ENCODE peak calls at places on chromosomes 7 and 10, in six cellular contexts. J is HCT116, H is GM12878, K is K562, G is H1, V is WTC11. E is an unnamed sample.

GRCh38 chr7:99314504-99314903 is 11.2 kb upstream of the ARPC1A start:
- DNase-seq in K (no peak), J (no peak), G (no peak), H (peak; percentile 15), V (no peak), E (no peak)

GRCh38 chr10:122500194-122500593 is 38.8 kb downstream of the HTRA1 start:
- DNase-seq in K (no peak), G (no peak), H (no peak), J (no peak), V (no peak), E (no peak)

GRCh38 chr7:5643280-5643679 is 138.2 kb downstream of the RNF216 start:
- DNase-seq in V (peak; percentile 32), J (no peak), H (no peak), G (no peak), K (no peak), E (no peak)

GRCh38 chr10:49742683-49743463 is 19.2 kb downstream of the OGDHL start:
- DNase-seq in V (no peak), G (no peak), H (no peak), J (no peak), K (no peak), E (no peak)

GRCh38 chr7:111499027-111499426 is 63.3 kb downstream of the IMMP2L start:
- DNase-seq in G (no peak), J (peak; percentile 7), V (no peak), H (no peak), K (peak; percentile 46), E (peak; percentile 28)

GRCh38 chr7:136179829-136180721 is 202.9 kb upstream of the MTPN start:
- DNase-seq in H (no peak), V (no peak), J (no peak), K (no peak), G (no peak), E (no peak)

GRCh38 chr7:133434246-133434865 is 181.5 kb downstream of the EXOC4 start:
- DNase-seq in J (no peak), K (peak; percentile 46), H (no peak), G (no peak), V (no peak), E (peak; percentile 24)

GRCh38 chr7:26201261-26202018 is at the start of gene CBX3:
- DNase-seq in K (peak; percentile 93), V (peak; percentile 96), J (peak; percentile 69), H (peak; percentile 73), G (peak; percentile 91), E (peak; percentile 83)

GRCh38 chr7:74587435-74588126 is 69.9 kb upstream of the GTF2I start:
- DNase-seq in V (peak; percentile 64), K (peak; percentile 87), H (peak; percentile 70), J (no peak), G (no peak), E (no peak)

GRCh38 chr10:36515313-36515712 is 610.1 kb upstream of the ANKRD30A start:
- DNase-seq in G (no peak), K (no peak), H (no peak), J (no peak), V (no peak), E (no peak)

GRCh38 chr7:130152270-130153141 is 52.7 kb downstream of the TMEM209 start:
- DNase-seq in G (no peak), H (no peak), V (no peak), J (no peak), K (peak; percentile 20), E (no peak)

GRCh38 chr10:33335800-33336605 is 1.5 kb upstream of the NRP1 start:
- DNase-seq in H (no peak), K (no peak), J (no peak), V (peak; percentile 36), G (no peak), E (no peak)

GRCh38 chr10:5349362-5349761 is 15.4 kb upstream of the UCN3 start:
- DNase-seq in G (no peak), K (no peak), V (no peak), J (no peak), H (no peak), E (no peak)

GRCh38 chr10:86535057-86535882 is 13.7 kb upstream of the WAPL start:
- DNase-seq in G (no peak), J (peak; percentile 31), K (peak; percentile 86), V (peak; percentile 75), H (no peak), E (peak; percentile 38)

GRCh38 chr7:27708485-27708884 is 31.5 kb upstream of the TAX1BP1 start:
- DNase-seq in H (no peak), V (no peak), G (no peak), J (no peak), K (no peak), E (no peak)

GRCh38 chr10:48476279-48476982 is 128.4 kb downstream of the ARHGAP22 start:
- DNase-seq in H (no peak), J (no peak), K (no peak), V (no peak), G (no peak), E (no peak)

GRCh38 chr10:95262763-95263518 is 27.9 kb downstream of the PDLIM1 start:
- DNase-seq in J (no peak), K (no peak), V (no peak), H (no peak), G (no peak), E (peak; percentile 81)
- TF ChIP-seq ATF3 in J (no peak), K (no peak), V (no peak), H (no peak), G (no peak), E (no peak)

GRCh38 chr7:151819826-151820225 is 57.1 kb downstream of the PRKAG2 start:
- DNase-seq in K (no peak), G (no peak), J (no peak), H (no peak), V (no peak), E (no peak)
- TF ChIP-seq ATF3 in K (no peak), G (no peak), J (no peak), H (no peak), V (no peak), E (no peak)

GRCh38 chr10:8042864-8043568 is 11.5 kb upstream of the GATA3 start:
- DNase-seq in K (no peak), H (no peak), V (no peak), J (no peak), G (no peak), E (no peak)

GRCh38 chr10:8043569-8044306 is 10.8 kb upstream of the GATA3 start:
- DNase-seq in H (no peak), V (peak; percentile 73), K (no peak), J (no peak), G (no peak), E (no peak)

GRCh38 chr10:8040651-8041050 is 13.8 kb upstream of the GATA3 start:
- DNase-seq in J (no peak), K (no peak), G (no peak), H (no peak), V (no peak), E (no peak)

GRCh38 chr10:8041284-8042031 is 13.0 kb upstream of the GATA3 start:
- DNase-seq in G (no peak), H (no peak), K (no peak), V (no peak), J (no peak), E (no peak)

GRCh38 chr10:8042032-8042863 is 12.2 kb upstream of the GATA3 start:
- DNase-seq in J (no peak), H (no peak), K (no peak), G (no peak), V (no peak), E (no peak)
- TF ChIP-seq ATF3 in J (no peak), H (no peak), K (no peak), G (no peak), V (no peak), E (no peak)

GRCh38 chr10:27959093-27959715 is 39.7 kb downstream of the ODAD2 start:
- DNase-seq in J (no peak), G (no peak), V (no peak), K (no peak), H (no peak), E (no peak)
- TF ChIP-seq ATF3 in J (no peak), G (no peak), V (no peak), K (no peak), H (no peak), E (no peak)

DNA sequence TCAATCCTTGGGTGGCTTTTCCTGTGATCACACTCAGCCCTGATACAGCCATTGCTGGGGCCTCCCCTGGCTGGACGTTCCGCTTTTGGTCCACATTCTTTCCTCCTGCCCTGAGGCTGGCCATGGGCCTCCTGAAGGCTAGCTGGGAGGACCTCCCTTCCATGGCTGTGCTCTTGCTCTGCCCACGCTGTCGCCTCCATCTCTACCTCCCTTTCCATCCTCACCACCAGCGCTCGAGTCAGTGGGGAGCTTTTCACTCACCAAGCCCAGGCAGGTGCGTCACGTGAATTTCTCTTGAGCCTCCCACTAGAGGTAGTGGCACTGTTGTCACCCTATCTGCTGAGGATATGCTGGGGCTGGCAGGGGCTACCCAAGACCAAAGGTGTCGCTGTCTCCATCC is 85.9 kb downstream of the BMS1 start:
- DNase-seq in H (no peak), K (no peak), V (no peak), J (no peak), G (no peak), E (no peak)
- TF ChIP-seq ATF3 in H (no peak), K (no peak), V (no peak), J (no peak), G (no peak), E (no peak)

DNA sequence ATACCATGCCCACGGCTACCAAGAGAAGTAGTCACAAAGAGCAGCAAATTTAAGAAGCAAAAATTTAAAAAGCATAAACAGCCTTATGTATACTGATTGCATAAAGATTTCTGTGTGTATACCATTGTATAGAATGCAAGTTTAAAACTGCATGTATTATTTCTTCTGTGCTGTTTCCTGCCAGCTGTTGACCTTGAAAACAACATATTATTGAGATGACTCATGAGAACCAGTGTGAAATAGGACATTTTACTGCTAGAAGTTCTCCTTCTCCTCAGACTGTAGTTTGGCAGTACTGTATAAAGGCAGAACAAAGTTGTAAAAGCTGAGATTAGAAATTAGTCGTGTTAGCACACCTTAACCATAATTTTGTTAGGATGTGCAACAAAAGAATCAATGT is 42.3 kb upstream of the SGCE start:
- DNase-seq in K (no peak), H (no peak), J (peak; percentile 13), G (no peak), V (no peak), E (peak; percentile 81)
- TF ChIP-seq ATF3 in K (no peak), H (no peak), J (peak; percentile 13), G (no peak), V (no peak), E (peak; percentile 80)

GRCh38 chr10:37710831-37711616 is 146.4 kb downstream of the ZNF248 start:
- DNase-seq in K (no peak), G (no peak), V (no peak), H (no peak), J (no peak), E (no peak)
- TF ChIP-seq ATF3 in K (no peak), G (no peak), V (no peak), H (no peak), J (no peak), E (no peak)

DNA sequence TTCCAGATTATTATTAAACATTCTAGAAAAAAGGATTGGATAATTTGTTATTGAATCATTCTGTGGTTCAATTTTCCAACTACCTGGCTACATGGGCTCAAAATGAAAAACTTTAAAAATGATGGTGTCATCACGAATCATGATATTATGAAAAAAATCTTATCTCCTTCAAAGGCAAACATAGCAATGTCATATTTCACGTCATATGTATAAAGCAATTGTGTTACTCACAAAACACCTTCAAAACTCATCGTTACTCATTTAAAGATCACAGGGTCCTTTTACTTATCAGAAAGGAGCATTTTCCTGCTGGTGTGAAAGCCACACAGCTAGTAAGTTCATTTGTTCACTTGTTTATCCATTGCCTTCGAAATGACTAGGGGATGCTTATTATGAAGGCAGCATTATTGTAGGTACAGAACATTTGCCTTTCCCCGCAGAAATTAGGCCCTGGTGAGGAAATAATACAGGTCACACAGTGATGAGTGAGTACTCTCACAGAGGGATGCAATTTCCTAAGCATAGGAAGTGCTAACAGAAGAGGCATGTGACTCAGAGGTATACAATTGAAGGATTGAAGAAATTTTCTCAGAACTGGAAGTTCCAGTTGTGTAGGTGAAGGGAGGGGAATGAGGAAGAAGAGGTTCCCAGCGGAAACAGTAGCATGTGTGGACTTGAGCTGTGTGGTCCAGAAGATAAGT is 478.7 kb downstream of the INHBA start:
- DNase-seq in V (no peak), J (peak; percentile 51), K (no peak), G (no peak), H (no peak), E (no peak)
- TF ChIP-seq ATF3 in V (no peak), J (no peak), K (no peak), G (no peak), H (no peak), E (no peak)

E was measured in HepG2.